ENCODE peak calls at places on chromosomes 5 and 9, in eight cellular contexts. F, N, M, E, D, O, Q and V are unnamed samples.

GRCh38 chr5:160119142-160119904 is at the start of gene PWWP2A:
- DNase-seq in F (peak; percentile 100), O (peak; percentile 100), D (peak; percentile 99), E (peak; percentile 98), M (peak; percentile 99), N (peak; percentile 100), Q (peak; percentile 100), V (peak; percentile 100)

GRCh38 chr5:119400248-119400647 is 44.4 kb downstream of the TNFAIP8 start:
- DNase-seq in Q (no peak), N (no peak), F (no peak), M (no peak), O (peak; percentile 24), E (no peak), D (no peak), V (no peak)

GRCh38 chr5:54063817-54064216 is 246.6 kb downstream of the ARL15 start:
- DNase-seq in N (no peak), Q (peak; percentile 91), F (no peak), O (peak; percentile 84), D (no peak), E (no peak), M (no peak), V (no peak)

GRCh38 chr5:29758986-29759421 is 1434.5 kb upstream of the CDH6 start:
- DNase-seq in Q (no peak), E (no peak), N (peak; percentile 97), D (no peak), M (no peak), F (no peak), O (no peak), V (peak; percentile 5)

GRCh38 chr5:6442333-6442732 is 6.3 kb upstream of the UBE2QL1 start:
- DNase-seq in D (no peak), N (no peak), O (no peak), F (no peak), M (no peak), E (no peak), Q (no peak), V (no peak)

GRCh38 chr9:108864446-108864845 is 2.4 kb downstream of the ACTL7A start:
- DNase-seq in N (peak; percentile 29), F (no peak), O (no peak), D (no peak), Q (no peak), E (no peak), M (no peak), V (no peak)

GRCh38 chr9:128128836-128129590 is 1.5 kb upstream of the PTGES2 start:
- DNase-seq in E (no peak), Q (no peak), F (no peak), O (peak; percentile 31), D (no peak), M (no peak), N (no peak), V (no peak)

GRCh38 chr9:35636135-35636876 is 14.4 kb downstream of the SIT1 start:
- DNase-seq in F (no peak), E (no peak), D (no peak), M (no peak), N (no peak), Q (no peak), O (no peak), V (no peak)

GRCh38 chr9:7377489-7377888 is 422.1 kb downstream of the DMAC1 start:
- DNase-seq in Q (no peak), M (no peak), N (no peak), F (no peak), O (no peak), D (no peak), E (no peak), V (no peak)

GRCh38 chr5:180631549-180632392 is 17.6 kb downstream of the FLT4 start:
- DNase-seq in O (no peak), M (no peak), Q (no peak), D (no peak), E (no peak), F (no peak), N (no peak), V (no peak)

GRCh38 chr9:35277649-35278359 is 116.0 kb downstream of the UNC13B start:
- DNase-seq in Q (peak; percentile 93), F (no peak), E (no peak), M (no peak), N (no peak), O (peak; percentile 92), D (no peak), V (peak; percentile 38)

GRCh38 chr5:108143581-108143980 is 238.3 kb downstream of the FBXL17 start:
- DNase-seq in Q (peak; percentile 79), M (no peak), E (no peak), F (no peak), D (no peak), O (peak; percentile 75), N (no peak), V (no peak)

GRCh38 chr9:3525088-3525835 is 539 bp downstream of the RFX3 start:
- DNase-seq in F (no peak), N (no peak), D (no peak), M (no peak), E (peak; percentile 28), Q (peak; percentile 8), O (peak; percentile 59), V (peak; percentile 5)

GRCh38 chr5:179113945-179114641 is 53.9 kb downstream of the ZNF354C start:
- DNase-seq in O (no peak), D (no peak), M (no peak), E (no peak), F (no peak), N (no peak), Q (no peak), V (no peak)

GRCh38 chr9:35470894-35471293 is 19.0 kb upstream of the RUSC2 start:
- DNase-seq in O (peak; percentile 92), E (no peak), M (no peak), D (no peak), F (no peak), Q (peak; percentile 97), N (no peak), V (no peak)

GRCh38 chr9:21556581-21557427 is 74.7 kb upstream of the IFNE start:
- DNase-seq in F (no peak), D (no peak), N (no peak), M (no peak), Q (peak; percentile 39), E (no peak), O (no peak), V (no peak)
- H3K4me3 ChIP-seq in F (no peak overlapping the region), D (no peak overlapping the region), N (no peak overlapping the region), M (no peak overlapping the region), Q (peak overlapping the region; percentile 82), E (no peak overlapping the region), O (peak overlapping the region; percentile 85), V (peak overlapping the region; percentile 67)

GRCh38 chr9:137253717-137254623 is 1.2 kb upstream of the NELFB start:
- DNase-seq in Q (peak; percentile 22), F (no peak), M (peak; percentile 65), N (no peak), O (peak; percentile 42), E (no peak), D (no peak), V (no peak)

GRCh38 chr9:137256362-137256761 is 1.2 kb downstream of the NELFB start:
- DNase-seq in M (no peak), E (no peak), Q (no peak), N (no peak), O (peak; percentile 30), D (no peak), F (no peak), V (no peak)

GRCh38 chr9:137255448-137256114 is 454 bp downstream of the NELFB start:
- DNase-seq in O (peak; percentile 68), D (no peak), E (peak; percentile 37), F (peak; percentile 66), M (peak; percentile 71), N (peak; percentile 46), Q (peak; percentile 43), V (peak; percentile 48)

GRCh38 chr9:137254624-137255447 is at the start of gene NELFB:
- DNase-seq in F (peak; percentile 94), D (peak; percentile 50), M (peak; percentile 94), N (peak; percentile 76), O (peak; percentile 90), E (peak; percentile 91), Q (peak; percentile 84), V (peak; percentile 89)

DNA sequence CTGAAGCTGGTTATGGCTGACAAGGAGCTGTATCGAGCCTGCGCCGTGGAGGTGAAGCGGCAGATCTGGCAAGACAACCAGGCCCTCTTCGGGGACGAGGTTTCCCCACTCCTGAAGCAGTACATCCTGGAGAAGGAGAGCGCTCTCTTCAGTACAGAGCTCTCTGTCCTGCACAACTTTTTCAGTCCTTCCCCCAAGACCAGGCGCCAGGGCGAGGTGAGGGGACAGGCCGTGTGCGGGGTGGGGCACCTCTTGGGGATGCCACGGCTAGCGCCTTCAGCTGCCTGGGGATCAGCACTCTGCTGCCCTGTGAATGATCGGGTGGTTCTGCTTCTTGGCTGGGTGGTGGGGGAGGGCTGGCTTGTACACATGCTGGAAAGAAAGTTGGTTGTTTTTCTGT is 1.7 kb downstream of the NELFB start:
- DNase-seq in M (no peak), Q (no peak), E (no peak), N (no peak), D (no peak), O (no peak), F (no peak), V (no peak)
- H3K4me3 ChIP-seq in M (no peak overlapping the region), Q (peak overlapping the region; percentile 92), E (no peak overlapping the region), N (no peak overlapping the region), D (no peak overlapping the region), O (peak overlapping the region; percentile 92), F (no peak overlapping the region), V (no peak overlapping the region)

GRCh38 chr5:37660319-37660718 is 179.5 kb downstream of the GDNF start:
- DNase-seq in E (no peak), Q (no peak), N (no peak), O (no peak), D (no peak), M (no peak), F (no peak), V (no peak)
- H3K4me3 ChIP-seq in E (no peak overlapping the region), Q (no peak overlapping the region), N (no peak overlapping the region), O (no peak overlapping the region), D (no peak overlapping the region), M (no peak overlapping the region), F (no peak overlapping the region), V (no peak overlapping the region)

GRCh38 chr5:113162770-113163169 is 186.2 kb downstream of the DCP2 start:
- DNase-seq in F (no peak), D (no peak), O (peak; percentile 73), N (no peak), M (no peak), E (no peak), Q (peak; percentile 56), V (no peak)

GRCh38 chr5:113163328-113163727 is 186.7 kb downstream of the DCP2 start:
- DNase-seq in N (no peak), Q (peak; percentile 50), O (peak; percentile 27), E (no peak), M (no peak), D (no peak), F (no peak), V (no peak)

GRCh38 chr5:113162208-113162607 is 185.6 kb downstream of the DCP2 start:
- DNase-seq in N (no peak), O (no peak), M (no peak), F (no peak), E (no peak), Q (no peak), D (no peak), V (no peak)

GRCh38 chr5:113164016-113164415 is 187.4 kb downstream of the DCP2 start:
- DNase-seq in O (no peak), D (no peak), E (no peak), Q (no peak), M (no peak), F (no peak), N (no peak), V (no peak)

DNA sequence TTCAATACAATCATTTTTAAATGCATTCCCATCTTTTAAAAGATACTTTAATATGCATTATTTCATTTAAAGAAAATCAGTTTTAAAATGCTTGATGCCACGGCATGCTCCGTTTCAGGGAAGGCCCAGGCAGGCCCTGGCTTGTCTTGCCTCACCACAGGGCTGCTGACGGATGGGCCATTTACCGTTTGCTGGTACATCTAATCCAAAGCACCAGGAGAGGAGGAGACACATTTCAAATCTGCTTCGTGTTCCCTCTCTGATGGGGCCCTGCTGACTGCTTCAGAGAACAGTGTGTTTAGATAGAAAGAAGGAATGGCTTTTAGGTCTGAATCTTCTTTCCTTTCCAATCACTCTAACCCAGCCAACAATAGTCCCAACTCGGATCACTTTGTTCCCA is 185.2 kb downstream of the DCP2 start:
- DNase-seq in O (no peak), F (no peak), N (no peak), M (no peak), E (no peak), Q (no peak), D (no peak), V (no peak)
- H3K4me3 ChIP-seq in O (no peak overlapping the region), F (no peak overlapping the region), N (no peak overlapping the region), M (no peak overlapping the region), E (no peak overlapping the region), Q (no peak overlapping the region), D (no peak overlapping the region), V (no peak overlapping the region)